ENCODE peak calls at places on chromosomes 7 and 10, in six cellular contexts. K is AG08396, N is NCI-H1930, F is A549, R is posterior vena cava, H is CD14-positive monocyte. G is an unnamed sample.

GRCh38 chr10:8677642-8678041 is 623.2 kb downstream of the GATA3 start:
- DNase-seq in K (no peak), N (no peak), F (no peak), R (no peak), H (no peak), G (no peak)

GRCh38 chr10:71357792-71358265 is 38.8 kb downstream of the SLC29A3 start:
- DNase-seq in K (peak; percentile 30), N (no peak), F (no peak), R (no peak), H (no peak), G (no peak)

GRCh38 chr10:118835682-118836326 is 81.0 kb upstream of the CACUL1 start:
- DNase-seq in K (no peak), N (no peak), F (peak; percentile 35), R (no peak), H (no peak), G (no peak)

GRCh38 chr10:128009768-128010167 is 102.9 kb downstream of the PTPRE start:
- DNase-seq in K (no peak), N (no peak), F (no peak), R (no peak), H (no peak), G (no peak)

GRCh38 chr10:83881647-83882046 is 257.7 kb upstream of the GHITM start:
- DNase-seq in K (no peak), N (no peak), F (no peak), R (no peak), H (no peak), G (no peak)

GRCh38 chr10:111297351-111297848 is 220.6 kb downstream of the ADRA2A start:
- DNase-seq in K (no peak), N (no peak), F (no peak), R (no peak), H (no peak), G (no peak)

GRCh38 chr10:51000164-51000563 is 74.1 kb upstream of the PRKG1 start:
- DNase-seq in K (no peak), N (no peak), F (no peak), R (no peak), H (no peak), G (no peak)

GRCh38 chr7:150317748-150318444 is 5.3 kb upstream of the LRRC61 start:
- DNase-seq in K (peak; percentile 7), N (no peak), F (no peak), R (no peak), H (no peak), G (no peak)

GRCh38 chr10:72086466-72087391 is 1.6 kb downstream of the SPOCK2 start:
- DNase-seq in K (no peak), N (no peak), F (no peak), R (peak; percentile 90), H (no peak), G (no peak)

GRCh38 chr7:42237162-42237821 is at the start of gene GLI3:
- DNase-seq in K (peak; percentile 95), N (no peak), F (peak; percentile 60), R (peak; percentile 96), H (no peak), G (peak; percentile 94)

GRCh38 chr10:73131295-73131694 is 21.0 kb downstream of the NUDT13 start:
- DNase-seq in K (no peak), N (no peak), F (no peak), R (no peak), H (no peak), G (no peak)

GRCh38 chr10:80186364-80187012 is 18.8 kb downstream of the ANXA11 start:
- DNase-seq in K (no peak), N (no peak), F (no peak), R (no peak), H (peak; percentile 19), G (peak; percentile 65)

GRCh38 chr10:29535778-29536459 is 98.9 kb downstream of the SVIL start:
- DNase-seq in K (peak; percentile 16), N (no peak), F (no peak), R (no peak), H (no peak), G (no peak)

GRCh38 chr10:24237801-24238390 is 29.0 kb downstream of the KIAA1217 start:
- DNase-seq in K (no peak), N (no peak), F (no peak), R (no peak), H (no peak), G (no peak)

GRCh38 chr7:130940907-130941306 is 206.9 kb upstream of the KLF14 start:
- DNase-seq in K (no peak), N (no peak), F (no peak), R (no peak), H (no peak), G (no peak)

GRCh38 chr10:102812213-102812876 is 24.9 kb downstream of the CYP17A1 start:
- DNase-seq in K (no peak), N (no peak), F (no peak), R (no peak), H (peak; percentile 64), G (no peak)

GRCh38 chr10:79069325-79070090 is 742 bp downstream of the ZMIZ1 start:
- DNase-seq in K (peak; percentile 62), N (no peak), F (peak; percentile 54), R (peak; percentile 89), H (peak; percentile 70), G (no peak)

GRCh38 chr7:146008293-146008692 is 108.3 kb upstream of the CNTNAP2 start:
- DNase-seq in K (no peak), N (no peak), F (no peak), R (peak; percentile 76), H (no peak), G (no peak)

GRCh38 chr7:128734777-128735342 is 4.3 kb upstream of the CALU start:
- DNase-seq in K (no peak), N (no peak), F (no peak), R (no peak), H (no peak), G (no peak)

GRCh38 chr7:124758327-124758726 is 7.3 kb downstream of the GPR37 start:
- DNase-seq in K (no peak), N (no peak), F (no peak), R (no peak), H (no peak), G (no peak)

GRCh38 chr7:109835577-109835976 is 1255.3 kb upstream of the LRRN3 start:
- DNase-seq in K (no peak), N (no peak), F (no peak), R (no peak), H (no peak), G (no peak)

GRCh38 chr10:72692897-72693598 is 1.1 kb downstream of the MCU start:
- DNase-seq in K (no peak), N (no peak), F (no peak), R (no peak), H (no peak), G (no peak)

GRCh38 chr10:91672021-91672608 is 39.2 kb upstream of the PPP1R3C start:
- DNase-seq in K (peak; percentile 30), N (no peak), F (no peak), R (no peak), H (no peak), G (no peak)

GRCh38 chr7:15557186-15557585 is 4.6 kb downstream of the AGMO start:
- DNase-seq in K (no peak), N (no peak), F (peak; percentile 2), R (no peak), H (no peak), G (no peak)

GRCh38 chr7:101618916-101619315 is 10.2 kb downstream of the MYL10 start:
- DNase-seq in K (no peak), N (no peak), F (no peak), R (no peak), H (no peak), G (no peak)

GRCh38 chr7:130941322-130942210 is 207.6 kb upstream of the KLF14 start:
- DNase-seq in K (no peak), N (no peak), F (peak; percentile 49), R (no peak), H (peak; percentile 70), G (no peak)

GRCh38 chr7:107686816-107687387 is 26.3 kb downstream of the SLC26A4 start:
- DNase-seq in K (no peak), N (no peak), F (no peak), R (no peak), H (no peak), G (no peak)

GRCh38 chr7:64998865-64999164 is 7.7 kb downstream of the ERV3-1 start:
- DNase-seq in K (no peak), N (no peak), F (no peak), R (no peak), H (no peak), G (no peak)

GRCh38 chr10:132102071-132102716 is 36.4 kb downstream of the JAKMIP3 start:
- DNase-seq in K (no peak), N (no peak), F (no peak), R (peak; percentile 63), H (peak; percentile 43), G (peak; percentile 89)

GRCh38 chr7:90383422-90383821 is 19.8 kb upstream of the CLDN12 start:
- DNase-seq in K (peak; percentile 16), N (no peak), F (no peak), R (no peak), H (no peak), G (no peak)

G was measured in chondrocyte.